ENCODE peak calls at places on chromosome X, in six cellular contexts. U is HCT116, P is HepG2, Z is GM12878, G is K562, T is H1. M is an unnamed sample.

GRCh38 chrX:51825432-51825831 is 68.0 kb upstream of the MAGED1 start:
- DNase-seq in U (no peak), P (no peak), Z (no peak), G (no peak), T (no peak), M (no peak)

GRCh38 chrX:25021132-25021498 is 5.3 kb upstream of the ARX start:
- DNase-seq in U (no peak), P (no peak), Z (no peak), G (no peak), T (no peak), M (no peak)

GRCh38 chrX:107398115-107398514 is 51.3 kb upstream of the FRMPD3 start:
- DNase-seq in U (no peak), P (no peak), Z (no peak), G (no peak), T (no peak), M (no peak)

GRCh38 chrX:139642241-139642927 is 65.6 kb downstream of the MCF2 start:
- DNase-seq in U (no peak), P (no peak), Z (no peak), G (no peak), T (no peak), M (no peak)

GRCh38 chrX:71637253-71637618 is 18.9 kb upstream of the CXCR3 start:
- DNase-seq in U (no peak), P (no peak), Z (no peak), G (no peak), T (no peak), M (no peak)

GRCh38 chrX:135345328-135345645 is 36.0 kb downstream of the ETDC start:
- DNase-seq in U (no peak), P (no peak), Z (no peak), G (no peak), T (no peak), M (peak; percentile 81)

GRCh38 chrX:20063716-20064351 is 52.9 kb downstream of the MAP7D2 start:
- DNase-seq in U (no peak), P (no peak), Z (no peak), G (peak; percentile 12), T (no peak), M (no peak)

GRCh38 chrX:88135735-88136134 is 611.3 kb upstream of the CPXCR1 start:
- DNase-seq in U (no peak), P (peak; percentile 1), Z (no peak), G (no peak), T (no peak), M (peak; percentile 1)

GRCh38 chrX:17415242-17415815 is 40.3 kb downstream of the NHS start:
- DNase-seq in U (no peak), P (no peak), Z (no peak), G (no peak), T (no peak), M (no peak)

GRCh38 chrX:15465896-15466651 is 27.1 kb downstream of the PIR start:
- DNase-seq in U (no peak), P (no peak), Z (no peak), G (no peak), T (no peak), M (no peak)

GRCh38 chrX:12330841-12331240 is 192.6 kb downstream of the FRMPD4 start:
- DNase-seq in U (no peak), P (no peak), Z (no peak), G (no peak), T (no peak), M (no peak)

GRCh38 chrX:102950908-102951866 is 14.1 kb downstream of the RAB40AL start:
- DNase-seq in U (peak; percentile 23), P (peak; percentile 27), Z (no peak), G (peak; percentile 49), T (peak; percentile 33), M (peak; percentile 68)

GRCh38 chrX:43655961-43656494 is at the start of gene MAOA:
- DNase-seq in U (no peak), P (peak; percentile 18), Z (no peak), G (no peak), T (no peak), M (peak; percentile 59)

GRCh38 chrX:7552758-7553157 is 290.2 kb upstream of the VCX start:
- DNase-seq in U (no peak), P (no peak), Z (no peak), G (no peak), T (no peak), M (no peak)

GRCh38 chrX:19577181-19577810 is 62.0 kb upstream of the MAP3K15 start:
- DNase-seq in U (no peak), P (no peak), Z (no peak), G (no peak), T (no peak), M (no peak)

GRCh38 chrX:16664059-16664458 is 14.1 kb downstream of the S100G start:
- DNase-seq in U (no peak), P (no peak), Z (no peak), G (no peak), T (no peak), M (no peak)

GRCh38 chrX:134868766-134869495 is 121.9 kb upstream of the SMIM10 start:
- DNase-seq in U (no peak), P (no peak), Z (no peak), G (no peak), T (no peak), M (peak; percentile 51)

GRCh38 chrX:26822448-26822847 is 606.5 kb downstream of the MAGEB5 start:
- DNase-seq in U (peak; percentile 0), P (no peak), Z (no peak), G (no peak), T (peak; percentile 13), M (no peak)

GRCh38 chrX:13373807-13374187 is 53.9 kb upstream of the ATXN3L start:
- DNase-seq in U (no peak), P (no peak), Z (no peak), G (no peak), T (no peak), M (peak; percentile 21)

GRCh38 chrX:26411045-26411444 is 195.1 kb downstream of the MAGEB5 start:
- DNase-seq in U (no peak), P (no peak), Z (no peak), G (no peak), T (no peak), M (peak; percentile 4)

GRCh38 chrX:38627683-38628082 is 66.3 kb downstream of the TSPAN7 start:
- DNase-seq in U (peak; percentile 22), P (peak; percentile 45), Z (no peak), G (peak; percentile 61), T (peak; percentile 5), M (peak; percentile 29)

GRCh38 chrX:2568125-2568524 is 67.3 kb upstream of the DHRSX start:
- DNase-seq in U (no peak), P (no peak), Z (no peak), G (no peak), T (no peak), M (no peak)

GRCh38 chrX:110156167-110156754 is 153.3 kb downstream of the TMEM164 start:
- DNase-seq in U (no peak), P (no peak), Z (no peak), G (no peak), T (no peak), M (no peak)

GRCh38 chrX:39299615-39300014 is 498.4 kb downstream of the MID1IP1 start:
- DNase-seq in U (no peak), P (no peak), Z (no peak), G (no peak), T (no peak), M (no peak)

GRCh38 chrX:45602151-45602550 is 401.5 kb upstream of the DIPK2B start:
- DNase-seq in U (no peak), P (no peak), Z (no peak), G (no peak), T (no peak), M (no peak)

GRCh38 chrX:18424482-18425198 is 768 bp upstream of the CDKL5 start:
- DNase-seq in U (no peak), P (no peak), Z (no peak), G (no peak), T (no peak), M (peak; percentile 41)
- TF ChIP-seq POLR2A in U (no peak), P (no peak), Z (no peak), G (no peak), T (no peak), M (no peak)

DNA sequence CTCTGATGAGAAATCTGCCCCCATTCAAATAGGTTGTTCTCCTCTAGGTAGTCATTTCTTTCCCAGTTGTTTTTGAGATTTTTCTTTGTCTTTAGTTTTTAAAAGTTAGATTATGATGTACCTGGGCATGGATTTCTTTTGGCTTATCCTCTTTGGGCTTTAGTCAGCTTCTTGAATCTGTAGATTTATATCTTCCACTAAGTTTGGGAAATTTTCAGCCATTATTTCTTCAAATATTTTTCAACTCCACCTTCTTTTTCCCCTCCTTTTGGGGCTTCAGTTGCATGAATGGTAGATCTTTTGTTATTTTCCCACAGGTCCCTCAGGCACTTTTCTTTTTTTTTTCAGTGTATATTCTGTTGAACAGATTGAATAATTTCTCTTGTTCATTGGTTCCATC is 77.3 kb downstream of the JADE3 start:
- DNase-seq in U (no peak), P (no peak), Z (no peak), G (no peak), T (no peak), M (no peak)
- TF ChIP-seq MAX in U (no peak), P (no peak), Z (no peak), G (no peak), T (no peak), M (no peak)

DNA sequence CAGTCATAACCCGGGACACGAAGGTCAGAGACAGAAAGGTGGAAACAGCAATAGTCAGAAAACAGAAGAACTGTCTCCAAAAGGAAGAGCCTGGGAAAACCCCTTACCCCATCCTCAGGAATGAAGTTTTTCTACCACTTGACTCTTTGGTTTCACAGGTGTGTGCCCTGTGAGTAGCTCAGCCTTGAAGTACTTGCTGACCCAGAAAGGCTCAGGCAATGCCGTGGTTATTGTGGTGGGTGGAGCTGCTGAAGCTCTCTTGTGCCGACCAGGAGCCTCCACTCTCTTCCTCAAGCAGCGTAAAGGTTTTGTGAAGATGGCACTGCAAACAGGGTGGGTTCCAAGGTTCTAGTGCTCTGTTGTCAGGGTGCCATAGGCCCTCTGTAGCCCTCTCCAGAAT is 24.4 kb downstream of the DGAT2L6 start:
- DNase-seq in U (no peak), P (no peak), Z (no peak), G (no peak), T (no peak), M (no peak)
- H2AFZ ChIP-seq in U (no peak overlapping the region), P (no peak overlapping the region), Z (no peak overlapping the region), G (no peak overlapping the region), T (no peak overlapping the region), M (no peak overlapping the region)

GRCh38 chrX:120793098-120793497 is 82.6 kb downstream of the CT47B1 start:
- DNase-seq in U (no peak), P (no peak), Z (no peak), G (no peak), T (no peak), M (no peak)

GRCh38 chrX:120790118-120790517 is 85.5 kb downstream of the CT47B1 start:
- DNase-seq in U (peak; percentile 38), P (peak; percentile 40), Z (peak; percentile 47), G (peak; percentile 36), T (no peak), M (peak; percentile 71)

GRCh38 chrX:120794525-120794975 is 81.1 kb downstream of the CT47B1 start:
- DNase-seq in U (no peak), P (no peak), Z (no peak), G (no peak), T (no peak), M (peak; percentile 67)

GRCh38 chrX:120791013-120791643 is 84.5 kb downstream of the CT47B1 start:
- DNase-seq in U (peak; percentile 19), P (no peak), Z (no peak), G (no peak), T (no peak), M (peak; percentile 70)

DNA sequence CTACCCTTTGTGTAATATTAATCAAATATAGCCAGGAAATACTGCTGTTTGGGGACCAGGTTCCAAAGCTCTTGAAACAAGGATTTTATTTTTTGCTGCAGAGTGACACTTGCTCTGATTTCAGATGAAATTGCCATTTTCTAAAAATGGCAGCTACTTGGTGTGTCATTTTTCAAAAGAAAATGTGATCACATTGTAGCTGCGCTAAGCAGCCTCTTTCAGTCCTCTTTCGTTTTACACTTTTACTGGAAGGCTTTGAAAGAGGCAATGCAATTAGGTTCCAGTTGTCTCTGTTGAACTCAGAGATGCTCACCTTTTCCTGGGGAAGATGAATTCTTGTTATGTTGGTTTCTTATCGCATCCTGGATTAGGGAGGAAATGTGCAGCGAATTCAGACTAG is 85.1 kb downstream of the CT47B1 start:
- DNase-seq in U (no peak), P (no peak), Z (no peak), G (no peak), T (no peak), M (peak; percentile 16)
- TF ChIP-seq POLR2A in U (no peak), P (no peak), Z (no peak), G (no peak), T (no peak), M (no peak)